ENCODE peak calls at places on chromosomes 3 and 15, in five cellular contexts. W is activated CD8-positive, alpha-beta memory T cell treated with anti-CD3 and anti-CD28 coated beads for 24 hours; E is activated CD4-positive, alpha-beta T cell treated with anti-CD3 and anti-CD28 coated beads for 48 hours; B is hippocampal formation; N is foreskin keratinocyte. V is an unnamed sample.

GRCh38 chr15:52499506-52499905 is 29.2 kb downstream of the MYO5A start:
- DNase-seq in E (no peak), N (no peak), W (no peak), B (peak), V (no peak)

GRCh38 chr3:195169011-195169410 is 101.9 kb downstream of the XXYLT1 start:
- DNase-seq in E (no peak), B (no peak), W (no peak), N (no peak), V (no peak)

GRCh38 chr3:114643342-114643741 is 349.5 kb downstream of the TIGIT start:
- DNase-seq in W (no peak), B (no peak), E (no peak), N (no peak), V (no peak)

GRCh38 chr3:156474560-156475389 is 80.1 kb downstream of the SSR3 start:
- DNase-seq in B (no peak), E (no peak), N (no peak), W (no peak), V (no peak)

GRCh38 chr3:149604125-149604851 is 53.5 kb downstream of the WWTR1 start:
- DNase-seq in W (no peak), B (no peak), E (no peak), N (no peak), V (no peak)

GRCh38 chr3:25471081-25471768 is 43.2 kb downstream of the RARB start:
- DNase-seq in W (no peak), N (no peak), B (no peak), E (no peak), V (no peak)

GRCh38 chr3:138019288-138020069 is 9.5 kb downstream of the CLDN18 start:
- DNase-seq in N (no peak), B (no peak), E (no peak), W (no peak), V (no peak)

GRCh38 chr3:161108840-161109239 is 3.7 kb upstream of the B3GALNT1 start:
- DNase-seq in B (no peak), N (peak), E (no peak), W (no peak), V (peak)

GRCh38 chr3:184683900-184684560 is 27.8 kb downstream of the MAGEF1 start:
- DNase-seq in W (no peak), N (no peak), E (no peak), B (no peak), V (no peak)

V was measured in HS-5.